ENCODE peak calls at places on chromosomes 1 and 21, in four cellular contexts. V, P, R and E are unnamed samples.
A peak's percentile ranks its signal among the peaks of the same experiment; 100 is the strongest.

GRCh38 chr21:45122432-45123132 is 48.2 kb downstream of the ADARB1 start:
- DNase-seq in P (no peak), V (no peak), R (no peak), E (no peak)

GRCh38 chr1:89836997-89837909 is 16.4 kb downstream of the LRRC8D start:
- DNase-seq in V (no peak), R (no peak), P (no peak), E (no peak)

GRCh38 chr1:100039571-100039970 is 69.8 kb downstream of the SLC35A3 start:
- DNase-seq in P (no peak), R (no peak), V (no peak), E (no peak)

GRCh38 chr1:165367375-165367993 is 11.0 kb upstream of the LMX1A start:
- DNase-seq in V (peak; percentile 75), R (peak; percentile 86), P (peak; percentile 58), E (peak; percentile 79)

GRCh38 chr1:156095906-156096508 is 13.7 kb upstream of the MEX3A start:
- DNase-seq in V (no peak), R (no peak), P (no peak), E (no peak)

GRCh38 chr1:224783006-224783651 is 146.3 kb upstream of the DNAH14 start:
- DNase-seq in P (no peak), V (no peak), R (no peak), E (no peak)

GRCh38 chr1:98323906-98324358 is 337.6 kb upstream of the SNX7 start:
- DNase-seq in V (peak; percentile 48), P (no peak), R (peak; percentile 49), E (peak; percentile 87)

GRCh38 chr1:11406845-11407244 is 72.1 kb upstream of the DISP3 start:
- DNase-seq in V (no peak), R (no peak), P (no peak), E (no peak)

GRCh38 chr1:156502749-156503671 is 2.4 kb upstream of the MEF2D start:
- DNase-seq in R (peak; percentile 80), V (no peak), P (peak; percentile 86), E (peak; percentile 94)

GRCh38 chr1:172477216-172477615 is 33.3 kb upstream of the PIGC start:
- DNase-seq in P (no peak), R (no peak), V (no peak), E (no peak)

GRCh38 chr1:39528082-39528481 is 36.6 kb downstream of the BMP8A start:
- DNase-seq in V (no peak), P (no peak), R (no peak), E (no peak)

GRCh38 chr1:93842750-93843500 is 36.1 kb downstream of the DNTTIP2 start:
- DNase-seq in P (no peak), R (no peak), V (no peak), E (no peak)

GRCh38 chr1:90340604-90341003 is 345.7 kb downstream of the ZNF326 start:
- DNase-seq in P (no peak), R (no peak), V (no peak), E (no peak)

GRCh38 chr1:107250169-107250568 is 109.3 kb downstream of the NTNG1 start:
- DNase-seq in P (no peak), V (no peak), R (no peak), E (no peak)

GRCh38 chr1:224759570-224760562 is 143.7 kb downstream of the CNIH3 start:
- DNase-seq in V (no peak), R (no peak), P (no peak), E (no peak)

GRCh38 chr21:41612674-41613250 is 104.8 kb upstream of the TMPRSS2 start:
- DNase-seq in V (peak; percentile 17), P (peak; percentile 56), R (peak; percentile 65), E (no peak)

GRCh38 chr1:172343246-172344099 is 77.0 kb upstream of the C1orf105 start:
- DNase-seq in P (no peak), R (no peak), V (no peak), E (no peak)